ENCODE peak calls at places on chromosomes 13 and 19, in five cellular contexts. Y is Calu3; V is tibial artery; H is naive thymus-derived CD8-positive, alpha-beta T cell; B is ovary. W is an unnamed sample.

GRCh38 chr13:22262328-22262920 is 591.6 kb downstream of the FGF9 start:
- DNase-seq in Y (no peak), V (no peak), H (no peak), B (no peak), W (no peak)

GRCh38 chr13:40549500-40550094 is 116.8 kb downstream of the FOXO1 start:
- DNase-seq in Y (no peak), V (peak), H (no peak), B (no peak), W (no peak)

GRCh38 chr19:2791440-2791839 is 6.1 kb downstream of the THOP1 start:
- DNase-seq in Y (no peak), V (no peak), H (no peak), B (no peak), W (no peak)

GRCh38 chr19:23460656-23461055 is 65.4 kb upstream of the ZNF91 start:
- DNase-seq in Y (no peak), V (no peak), H (no peak), B (no peak), W (no peak)

GRCh38 chr13:33723772-33724435 is 94.0 kb upstream of the RFC3 start:
- DNase-seq in Y (peak), V (peak), H (peak), B (peak), W (peak)

GRCh38 chr13:106114981-106115554 is 420.4 kb downstream of the EFNB2 start:
- DNase-seq in Y (no peak), V (no peak), H (no peak), B (no peak), W (no peak)

GRCh38 chr13:34731486-34731885 is 210.6 kb upstream of the NBEA start:
- DNase-seq in Y (no peak), V (no peak), H (no peak), B (no peak), W (no peak)

GRCh38 chr13:40158218-40158617 is 502.8 kb downstream of the COG6 start:
- DNase-seq in Y (no peak), V (no peak), H (no peak), B (no peak), W (no peak)

GRCh38 chr19:48296963-48297734 is 27.3 kb downstream of the ZNF114 start:
- DNase-seq in Y (no peak), V (no peak), H (no peak), B (no peak), W (no peak)

GRCh38 chr19:2607712-2608601 is 94.5 kb downstream of the GNG7 start:
- DNase-seq in Y (no peak), V (peak), H (peak), B (no peak), W (no peak)

GRCh38 chr13:29511980-29512379 is 83.5 kb downstream of the SLC7A1 start:
- DNase-seq in Y (no peak), V (peak), H (no peak), B (peak), W (no peak)

GRCh38 chr13:42997381-42997780 is 5.3 kb upstream of the EPSTI1 start:
- DNase-seq in Y (no peak), V (no peak), H (no peak), B (no peak), W (no peak)

GRCh38 chr19:46069841-46070341 is 29.1 kb upstream of the IGFL4 start:
- DNase-seq in Y (no peak), V (no peak), H (no peak), B (no peak), W (no peak)

GRCh38 chr13:36302289-36302688 is 4.7 kb upstream of the CCDC169 start:
- DNase-seq in Y (no peak), V (no peak), H (no peak), B (no peak), W (no peak)

GRCh38 chr13:108700421-108701170 is 71.2 kb downstream of the MYO16 start:
- DNase-seq in Y (no peak), V (no peak), H (no peak), B (no peak), W (no peak)